ENCODE peak calls at places on chromosomes 12 and 14, in six cellular contexts. U, T, I, K, Q and Y are unnamed samples.
A peak's percentile ranks its signal among the peaks of the same experiment; 100 is the strongest.

GRCh38 chr12:56359851-56360767 is at the start of gene STAT2:
- DNase-seq in K (peak; percentile 95), T (peak; percentile 99), Q (peak; percentile 100), I (peak; percentile 100), U (peak; percentile 99), Y (peak; percentile 99)

GRCh38 chr14:96997269-96997668 is 200.1 kb downstream of the VRK1 start:
- DNase-seq in I (no peak), U (no peak), K (no peak), T (no peak), Q (no peak), Y (no peak)

GRCh38 chr12:120249875-120250795 is 15.4 kb downstream of the PXN start:
- DNase-seq in K (no peak), U (peak; percentile 84), T (peak; percentile 88), Q (peak; percentile 30), I (no peak), Y (no peak)

GRCh38 chr12:131095826-131096680 is 142.3 kb downstream of the ADGRD1 start:
- DNase-seq in T (peak; percentile 10), K (no peak), U (peak; percentile 47), I (no peak), Q (no peak), Y (peak; percentile 59)

GRCh38 chr12:19761465-19761864 is 322.2 kb downstream of the AEBP2 start:
- DNase-seq in U (no peak), Q (no peak), T (no peak), I (no peak), K (no peak), Y (no peak)

GRCh38 chr14:87131879-87132278 is 861.1 kb downstream of the GALC start:
- DNase-seq in T (no peak), I (no peak), U (no peak), Q (no peak), K (peak; percentile 73), Y (no peak)

GRCh38 chr14:63677891-63678379 is 36.3 kb upstream of the WDR89 start:
- DNase-seq in K (no peak), U (no peak), T (no peak), I (no peak), Q (peak; percentile 97), Y (no peak)

GRCh38 chr14:99226687-99227086 is 45.3 kb downstream of the BCL11B start:
- DNase-seq in I (no peak), Q (no peak), U (no peak), K (no peak), T (no peak), Y (no peak)

GRCh38 chr14:102726191-102726949 is 50.9 kb upstream of the TRAF3 start:
- DNase-seq in U (no peak), I (peak; percentile 20), T (no peak), Q (no peak), K (no peak), Y (no peak)

GRCh38 chr12:93689076-93689834 is 12.1 kb downstream of the CRADD start:
- DNase-seq in Q (no peak), T (no peak), U (no peak), K (no peak), I (no peak), Y (no peak)

GRCh38 chr12:49878021-49878420 is 25.7 kb downstream of the FAIM2 start:
- DNase-seq in K (no peak), T (no peak), Q (no peak), I (no peak), U (no peak), Y (no peak)

GRCh38 chr12:111767362-111768158 is 827 bp downstream of the ALDH2 start:
- DNase-seq in K (peak; percentile 23), I (no peak), U (no peak), Q (peak; percentile 44), T (peak; percentile 45), Y (no peak)

GRCh38 chr14:77980475-77981321 is 180.8 kb downstream of the ADCK1 start:
- DNase-seq in T (peak; percentile 36), I (peak; percentile 89), U (no peak), Q (no peak), K (no peak), Y (no peak)

GRCh38 chr14:88129306-88130056 is 124.5 kb downstream of the GPR65 start:
- DNase-seq in I (peak; percentile 55), Q (peak; percentile 4), T (no peak), U (no peak), K (no peak), Y (no peak)